ENCODE peak calls at places on chromosomes 7 and 10, in nine cellular contexts. I is Peyer's patch, H is OCI-LY7, V is colonic mucosa, N is PC-9, O is WERI-Rb-1, R is adrenal gland, D is heart left ventricle, Q is SK-N-SH. L is an unnamed sample.

GRCh38 chr7:74355091-74355490 is 65.9 kb downstream of the CLIP2 start:
- DNase-seq in I (no peak), H (no peak), V (peak; percentile 43), N (peak; percentile 63), O (no peak), R (peak; percentile 51), D (no peak), Q (no peak), L (no peak)

GRCh38 chr10:7111574-7111973 is 299.3 kb downstream of the SFMBT2 start:
- DNase-seq in I (no peak), H (no peak), V (no peak), N (no peak), O (no peak), R (no peak), D (no peak), Q (no peak), L (peak; percentile 55)

GRCh38 chr7:29289156-29290021 is 94.8 kb downstream of the CHN2 start:
- DNase-seq in I (peak; percentile 40), H (no peak), V (no peak), N (no peak), O (peak; percentile 96), R (no peak), D (no peak), Q (no peak), L (no peak)

GRCh38 chr10:119849031-119849789 is 23.4 kb downstream of the MCMBP start:
- DNase-seq in I (no peak), H (no peak), V (no peak), N (peak; percentile 40), O (no peak), R (no peak), D (no peak), Q (no peak), L (peak; percentile 64)

GRCh38 chr7:139737221-139738100 is 40.3 kb downstream of the HIPK2 start:
- DNase-seq in I (peak; percentile 53), H (peak; percentile 54), V (peak; percentile 63), N (no peak), O (no peak), R (peak; percentile 48), D (no peak), Q (no peak), L (no peak)

GRCh38 chr10:123643315-123643714 is 22.8 kb upstream of the GPR26 start:
- DNase-seq in I (no peak), H (no peak), V (no peak), N (no peak), O (no peak), R (no peak), D (no peak), Q (no peak), L (no peak)

GRCh38 chr7:22168129-22168634 is 188.8 kb downstream of the RAPGEF5 start:
- DNase-seq in I (no peak), H (no peak), V (no peak), N (peak; percentile 31), O (no peak), R (no peak), D (no peak), Q (no peak), L (no peak)

GRCh38 chr7:23072043-23072442 is 33.5 kb upstream of the KLHL7 start:
- DNase-seq in I (no peak), H (peak; percentile 24), V (no peak), N (no peak), O (no peak), R (no peak), D (no peak), Q (no peak), L (no peak)

GRCh38 chr7:27548304-27548703 is 114.4 kb downstream of the HIBADH start:
- DNase-seq in I (no peak), H (no peak), V (no peak), N (no peak), O (no peak), R (no peak), D (no peak), Q (no peak), L (no peak)

GRCh38 chr7:99790407-99790806 is 6.4 kb upstream of the CYP3A4 start:
- DNase-seq in I (no peak), H (no peak), V (no peak), N (no peak), O (no peak), R (no peak), D (no peak), Q (no peak), L (no peak)

GRCh38 chr10:93749218-93749799 is 8.4 kb upstream of the LGI1 start:
- DNase-seq in I (no peak), H (no peak), V (peak; percentile 38), N (peak; percentile 49), O (no peak), R (peak; percentile 62), D (no peak), Q (no peak), L (no peak)

GRCh38 chr7:127949670-127950069 is 81.6 kb downstream of the LRRC4 start:
- DNase-seq in I (no peak), H (no peak), V (no peak), N (no peak), O (no peak), R (no peak), D (no peak), Q (no peak), L (no peak)

GRCh38 chr10:70191906-70192305 is 21.6 kb upstream of the SAR1A start:
- DNase-seq in I (no peak), H (no peak), V (no peak), N (peak; percentile 94), O (no peak), R (no peak), D (no peak), Q (no peak), L (peak; percentile 94)

GRCh38 chr10:5959116-5959515 is 18.2 kb downstream of the IL15RA start:
- DNase-seq in I (no peak), H (no peak), V (no peak), N (no peak), O (no peak), R (no peak), D (no peak), Q (no peak), L (no peak)

GRCh38 chr7:2116086-2116810 is 116.5 kb downstream of the MAD1L1 start:
- DNase-seq in I (no peak), H (no peak), V (no peak), N (no peak), O (no peak), R (no peak), D (peak; percentile 50), Q (no peak), L (no peak)
- TF ChIP-seq CTCF in I (no peak), H (no peak), V (no peak), N (no peak), O (no peak), R (no peak), D (no peak), Q (no peak), L (no peak)

GRCh38 chr10:84429926-84430520 is 101.6 kb downstream of the CCSER2 start:
- DNase-seq in I (peak; percentile 56), H (peak; percentile 86), V (peak; percentile 84), N (peak; percentile 74), O (peak; percentile 82), R (peak; percentile 58), D (peak; percentile 39), Q (peak; percentile 30), L (no peak)

GRCh38 chr10:84428711-84429110 is 100.3 kb downstream of the CCSER2 start:
- DNase-seq in I (no peak), H (no peak), V (no peak), N (no peak), O (no peak), R (no peak), D (no peak), Q (no peak), L (no peak)

GRCh38 chr10:84423729-84424128 is 95.3 kb downstream of the CCSER2 start:
- DNase-seq in I (no peak), H (no peak), V (no peak), N (no peak), O (no peak), R (no peak), D (no peak), Q (no peak), L (no peak)

GRCh38 chr10:84427903-84428650 is 99.7 kb downstream of the CCSER2 start:
- DNase-seq in I (no peak), H (no peak), V (no peak), N (no peak), O (no peak), R (no peak), D (no peak), Q (no peak), L (no peak)

DNA sequence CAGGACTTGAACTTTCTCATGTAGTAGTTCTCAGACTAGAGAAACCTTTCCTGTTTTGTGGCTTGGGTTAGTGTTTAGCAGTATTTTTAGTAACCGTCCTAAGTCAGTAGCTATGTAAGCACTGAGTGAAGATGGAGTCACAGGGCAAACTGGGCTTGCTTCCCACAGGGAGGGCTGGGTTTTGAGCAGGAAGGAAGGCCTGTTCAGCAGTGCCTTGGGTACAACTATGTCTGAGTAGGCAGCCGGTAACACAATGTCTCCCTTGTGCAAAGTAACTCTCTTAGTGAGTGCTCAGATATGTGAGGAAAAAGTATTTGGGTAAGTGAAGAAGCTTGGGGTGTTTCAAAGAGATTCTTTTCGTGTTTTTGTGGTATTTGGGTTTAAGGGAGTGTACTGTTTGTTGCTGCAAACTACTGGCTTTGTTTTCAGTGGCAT is 96.4 kb downstream of the CCSER2 start:
- DNase-seq in I (no peak), H (no peak), V (peak; percentile 85), N (peak; percentile 75), O (no peak), R (peak; percentile 72), D (peak; percentile 89), Q (peak; percentile 19), L (peak; percentile 96)
- H3K4me3 ChIP-seq in I (peak overlapping the region; percentile 28), H (no peak overlapping the region), V (no peak overlapping the region), N (no peak overlapping the region), O (no peak overlapping the region), R (no peak overlapping the region), D (peak overlapping the region; percentile 55), Q (peak overlapping the region; percentile 31), L (peak overlapping the region; percentile 20)

GRCh38 chr7:6642861-6643640 is 5.9 kb downstream of the ZNF316 start:
- DNase-seq in I (no peak), H (no peak), V (no peak), N (no peak), O (no peak), R (no peak), D (no peak), Q (no peak), L (no peak)

GRCh38 chr7:6642239-6642839 is 5.2 kb downstream of the ZNF316 start:
- DNase-seq in I (no peak), H (no peak), V (no peak), N (no peak), O (no peak), R (no peak), D (no peak), Q (no peak), L (no peak)

GRCh38 chr7:6644728-6645127 is 7.6 kb downstream of the ZNF316 start:
- DNase-seq in I (no peak), H (no peak), V (no peak), N (no peak), O (no peak), R (no peak), D (no peak), Q (no peak), L (no peak)

GRCh38 chr7:6646380-6646950 is 9.3 kb downstream of the ZNF316 start:
- DNase-seq in I (no peak), H (no peak), V (no peak), N (no peak), O (no peak), R (no peak), D (no peak), Q (no peak), L (no peak)

GRCh38 chr7:6643915-6644625 is 7.0 kb downstream of the ZNF316 start:
- DNase-seq in I (no peak), H (no peak), V (no peak), N (no peak), O (no peak), R (no peak), D (no peak), Q (no peak), L (no peak)
- H3K36me3 ChIP-seq in I (peaks cover 78% of the 10 kb centered on the region), H (peaks cover 96% of the 10 kb centered on the region), V (no peaks in the 10 kb centered on the region), N (peaks cover 13% of the 10 kb centered on the region), O (peaks cover 94% of the 10 kb centered on the region), R (peaks cover 54% of the 10 kb centered on the region), D (no peaks in the 10 kb centered on the region), Q (peaks cover 39% of the 10 kb centered on the region), L (peaks cover 28% of the 10 kb centered on the region)

GRCh38 chr7:80781561-80781979 is 137.3 kb downstream of the SEMA3C start:
- DNase-seq in I (no peak), H (no peak), V (no peak), N (peak; percentile 65), O (no peak), R (no peak), D (peak; percentile 46), Q (no peak), L (peak; percentile 53)
- TF ChIP-seq CTCF in I (no peak), H (no peak), V (no peak), N (no peak), O (no peak), R (no peak), D (no peak), Q (peak; percentile 43), L (peak; percentile 8)